ENCODE peak calls at places on chromosome 15, in six cellular contexts. M is mammary epithelial cell, P is thyroid gland, A is NCI-H1694, Z is psoas muscle, L is A549. X is an unnamed sample.

GRCh38 chr15:74642328-74642723 is 26.7 kb downstream of the CLK3 start:
- DNase-seq in M (no peak), P (no peak), A (no peak), Z (no peak), L (no peak), X (no peak)

GRCh38 chr15:100684591-100684990 is 82.2 kb downstream of the ASB7 start:
- DNase-seq in M (no peak), P (no peak), A (no peak), Z (no peak), L (no peak), X (no peak)

GRCh38 chr15:67082007-67082536 is 16.7 kb downstream of the SMAD3 start:
- DNase-seq in M (no peak), P (no peak), A (no peak), Z (no peak), L (no peak), X (no peak)

GRCh38 chr15:51260262-51260661 is 78.1 kb downstream of the CYP19A1 start:
- DNase-seq in M (no peak), P (no peak), A (no peak), Z (no peak), L (no peak), X (no peak)

GRCh38 chr15:82239685-82240391 is 22.7 kb downstream of the EFL1 start:
- DNase-seq in M (no peak), P (no peak), A (no peak), Z (no peak), L (no peak), X (no peak)

GRCh38 chr15:41996921-41997592 is 23.8 kb downstream of the PLA2G4E start:
- DNase-seq in M (no peak), P (no peak), A (no peak), Z (no peak), L (no peak), X (no peak)

GRCh38 chr15:76401285-76401684 is 64.7 kb downstream of the ISL2 start:
- DNase-seq in M (peak), P (no peak), A (no peak), Z (no peak), L (no peak), X (no peak)

GRCh38 chr15:51382787-51383186 is 41.3 kb downstream of the GLDN start:
- DNase-seq in M (peak), P (peak), A (no peak), Z (no peak), L (peak), X (no peak)

GRCh38 chr15:20345401-20345958 is 196.1 kb downstream of the GOLGA6L6 start:
- DNase-seq in M (no peak), P (no peak), A (no peak), Z (peak), L (no peak), X (peak)

GRCh38 chr15:82951472-82952155 is 906 bp downstream of the HOMER2 start:
- DNase-seq in M (peak), P (no peak), A (no peak), Z (no peak), L (peak), X (no peak)

GRCh38 chr15:65245096-65245849 is 34.0 kb upstream of the CILP start:
- DNase-seq in M (no peak), P (no peak), A (no peak), Z (peak), L (no peak), X (no peak)

GRCh38 chr15:48644498-48644826 is 1.0 kb downstream of the FBN1 start:
- DNase-seq in M (no peak), P (peak), A (no peak), Z (peak), L (no peak), X (peak)